ENCODE peak calls at places on chromosomes 7 and 10, in seven cellular contexts. One of them, this sample, is unnamed.
A peak's percentile ranks its signal among the peaks of the same experiment; 100 is the strongest.

GRCh38 chr7:23418046-23418445 is 52.2 kb downstream of the IGF2BP3 start:
- DNase-seq in cardiac fibroblast: peak; percentile 71
- DNase-seq in kidney epithelial cell: peak; percentile 42
- DNase-seq in upper lobe of right lung: no peak
- DNase-seq in body of pancreas: no peak
- DNase-seq in tibial artery: no peak
- DNase-seq in astrocyte: peak; percentile 39
- DNase-seq in this sample: peak; percentile 51

GRCh38 chr7:74087791-74088453 is 4.3 kb downstream of the LIMK1 start:
- DNase-seq in cardiac fibroblast: no peak
- DNase-seq in kidney epithelial cell: no peak
- DNase-seq in upper lobe of right lung: no peak
- DNase-seq in body of pancreas: no peak
- DNase-seq in tibial artery: no peak
- DNase-seq in astrocyte: no peak
- DNase-seq in this sample: no peak

GRCh38 chr10:100744980-100745881 is at the start of gene PAX2:
- DNase-seq in cardiac fibroblast: no peak
- DNase-seq in kidney epithelial cell: peak; percentile 67
- DNase-seq in upper lobe of right lung: no peak
- DNase-seq in body of pancreas: no peak
- DNase-seq in tibial artery: no peak
- DNase-seq in astrocyte: no peak
- DNase-seq in this sample: no peak

GRCh38 chr10:104197364-104197763 is 34.8 kb downstream of the CFAP43 start:
- DNase-seq in cardiac fibroblast: no peak
- DNase-seq in kidney epithelial cell: peak; percentile 12
- DNase-seq in upper lobe of right lung: no peak
- DNase-seq in body of pancreas: no peak
- DNase-seq in tibial artery: no peak
- DNase-seq in astrocyte: no peak
- DNase-seq in this sample: no peak

GRCh38 chr7:2062648-2063047 is 170.1 kb downstream of the MAD1L1 start:
- DNase-seq in cardiac fibroblast: no peak
- DNase-seq in kidney epithelial cell: no peak
- DNase-seq in upper lobe of right lung: no peak
- DNase-seq in body of pancreas: no peak
- DNase-seq in tibial artery: no peak
- DNase-seq in astrocyte: no peak
- DNase-seq in this sample: no peak

GRCh38 chr7:48312151-48312550 is 140.9 kb downstream of the ABCA13 start:
- DNase-seq in cardiac fibroblast: peak; percentile 1
- DNase-seq in kidney epithelial cell: no peak
- DNase-seq in upper lobe of right lung: no peak
- DNase-seq in body of pancreas: no peak
- DNase-seq in tibial artery: no peak
- DNase-seq in astrocyte: no peak
- DNase-seq in this sample: no peak

GRCh38 chr7:410395-410910 is 109.2 kb downstream of the PDGFA start:
- DNase-seq in cardiac fibroblast: no peak
- DNase-seq in kidney epithelial cell: no peak
- DNase-seq in upper lobe of right lung: no peak
- DNase-seq in body of pancreas: peak; percentile 4
- DNase-seq in tibial artery: peak; percentile 46
- DNase-seq in astrocyte: no peak
- DNase-seq in this sample: no peak

GRCh38 chr10:7915923-7916322 is 97.6 kb downstream of the TAF3 start:
- DNase-seq in cardiac fibroblast: peak; percentile 39
- DNase-seq in kidney epithelial cell: no peak
- DNase-seq in upper lobe of right lung: no peak
- DNase-seq in body of pancreas: no peak
- DNase-seq in tibial artery: no peak
- DNase-seq in astrocyte: peak; percentile 74
- DNase-seq in this sample: peak; percentile 62

GRCh38 chr7:114630186-114630824 is 215.7 kb downstream of the FOXP2 start:
- DNase-seq in cardiac fibroblast: no peak
- DNase-seq in kidney epithelial cell: no peak
- DNase-seq in upper lobe of right lung: no peak
- DNase-seq in body of pancreas: no peak
- DNase-seq in tibial artery: no peak
- DNase-seq in astrocyte: no peak
- DNase-seq in this sample: no peak

GRCh38 chr7:127056202-127056601 is 196.5 kb downstream of the GRM8 start:
- DNase-seq in cardiac fibroblast: no peak
- DNase-seq in kidney epithelial cell: no peak
- DNase-seq in upper lobe of right lung: no peak
- DNase-seq in body of pancreas: peak; percentile 20
- DNase-seq in tibial artery: no peak
- DNase-seq in astrocyte: no peak
- DNase-seq in this sample: no peak

GRCh38 chr7:149460493-149461330 is at the start of gene ZNF777:
- DNase-seq in cardiac fibroblast: peak; percentile 91
- DNase-seq in kidney epithelial cell: peak; percentile 61
- DNase-seq in upper lobe of right lung: peak; percentile 91
- DNase-seq in body of pancreas: peak; percentile 89
- DNase-seq in tibial artery: peak; percentile 88
- DNase-seq in astrocyte: peak; percentile 78
- DNase-seq in this sample: peak; percentile 87

GRCh38 chr10:75057680-75058079 is 53.8 kb upstream of the SAMD8 start:
- DNase-seq in cardiac fibroblast: no peak
- DNase-seq in kidney epithelial cell: no peak
- DNase-seq in upper lobe of right lung: no peak
- DNase-seq in body of pancreas: no peak
- DNase-seq in tibial artery: no peak
- DNase-seq in astrocyte: no peak
- DNase-seq in this sample: no peak
- H3K4me3 ChIP-seq in cardiac fibroblast: no peak overlapping the region
- H3K4me3 ChIP-seq in kidney epithelial cell: no peak overlapping the region
- H3K4me3 ChIP-seq in upper lobe of right lung: no peak overlapping the region
- H3K4me3 ChIP-seq in body of pancreas: no peak overlapping the region
- H3K4me3 ChIP-seq in tibial artery: no peak overlapping the region
- H3K4me3 ChIP-seq in astrocyte: no peak overlapping the region
- H3K4me3 ChIP-seq in this sample: no peak overlapping the region

DNA sequence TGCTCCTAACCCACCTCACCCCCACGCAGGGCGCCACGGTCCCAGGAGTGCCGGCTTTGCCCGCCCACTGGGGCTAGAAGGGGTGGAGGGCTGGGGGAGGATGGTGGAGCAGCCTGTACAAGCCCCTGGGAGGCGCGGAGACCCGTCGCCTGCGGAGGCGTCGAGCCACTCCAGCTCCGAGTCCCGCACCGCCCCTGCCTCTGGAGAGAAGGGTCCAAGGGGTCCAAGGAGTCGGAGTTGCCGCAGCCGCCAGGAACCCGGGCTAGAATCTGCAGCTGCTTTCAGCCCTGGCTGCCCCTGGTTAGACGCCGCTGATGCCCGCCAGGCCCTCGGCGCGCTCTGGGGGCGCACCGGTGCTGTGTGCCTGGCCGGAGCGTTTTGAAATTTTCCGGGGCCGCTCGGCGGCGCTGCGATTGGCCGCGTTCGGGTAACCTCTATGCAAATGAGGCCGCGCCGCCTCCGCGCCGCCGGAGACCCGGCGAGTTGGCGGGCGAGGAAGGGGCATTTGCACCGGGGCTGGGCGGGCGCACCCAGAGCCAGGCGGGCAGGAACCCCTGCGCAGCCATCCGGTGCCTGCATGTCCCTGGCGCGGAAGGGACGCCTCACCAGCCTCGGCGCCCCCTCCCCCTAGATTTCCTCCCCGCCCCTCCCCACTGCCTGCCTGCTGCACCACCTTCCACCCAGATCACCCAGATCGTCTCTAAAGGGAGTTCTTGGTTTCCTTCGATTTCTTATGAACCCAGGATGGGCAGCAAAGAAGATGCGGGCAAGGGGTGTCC is at the start of gene HMX2:
- DNase-seq in cardiac fibroblast: no peak
- DNase-seq in kidney epithelial cell: no peak
- DNase-seq in upper lobe of right lung: no peak
- DNase-seq in body of pancreas: no peak
- DNase-seq in tibial artery: no peak
- DNase-seq in astrocyte: no peak
- DNase-seq in this sample: no peak
- TF ChIP-seq CTCF in cardiac fibroblast: no peak
- TF ChIP-seq CTCF in kidney epithelial cell: no peak
- TF ChIP-seq CTCF in upper lobe of right lung: no peak
- TF ChIP-seq CTCF in body of pancreas: no peak
- TF ChIP-seq CTCF in tibial artery: no peak
- TF ChIP-seq CTCF in astrocyte: no peak
- TF ChIP-seq CTCF in this sample: no peak

GRCh38 chr10:12823361-12823760 is 178.2 kb downstream of the CCDC3 start:
- DNase-seq in cardiac fibroblast: no peak
- DNase-seq in kidney epithelial cell: no peak
- DNase-seq in upper lobe of right lung: no peak
- DNase-seq in body of pancreas: no peak
- DNase-seq in tibial artery: no peak
- DNase-seq in astrocyte: no peak
- DNase-seq in this sample: no peak
- H3K4me3 ChIP-seq in cardiac fibroblast: no peak overlapping the region
- H3K4me3 ChIP-seq in kidney epithelial cell: no peak overlapping the region
- H3K4me3 ChIP-seq in upper lobe of right lung: no peak overlapping the region
- H3K4me3 ChIP-seq in body of pancreas: no peak overlapping the region
- H3K4me3 ChIP-seq in tibial artery: no peak overlapping the region
- H3K4me3 ChIP-seq in astrocyte: no peak overlapping the region
- H3K4me3 ChIP-seq in this sample: no peak overlapping the region

DNA sequence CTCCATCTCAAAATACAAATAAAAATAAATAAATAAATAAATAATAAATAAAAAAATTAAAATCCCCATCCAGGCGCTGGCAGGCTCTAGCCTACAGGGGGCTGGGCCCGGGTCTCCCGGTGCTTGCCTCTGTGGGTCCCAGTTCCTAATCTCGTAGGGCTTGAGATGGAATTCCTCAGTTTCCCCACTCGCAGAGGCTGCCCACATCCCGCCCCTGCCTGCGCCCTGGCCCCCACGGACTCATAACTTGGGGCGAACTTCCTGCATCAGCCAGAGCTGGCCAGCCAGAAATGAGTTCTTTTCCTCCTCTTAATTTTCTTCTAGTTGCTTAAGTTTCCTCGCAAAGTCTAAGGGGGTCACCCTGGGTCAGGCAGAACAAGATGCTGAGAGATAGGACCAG is 22.0 kb upstream of the SRRM3 start:
- DNase-seq in cardiac fibroblast: no peak
- DNase-seq in kidney epithelial cell: no peak
- DNase-seq in upper lobe of right lung: no peak
- DNase-seq in body of pancreas: no peak
- DNase-seq in tibial artery: no peak
- DNase-seq in astrocyte: no peak
- DNase-seq in this sample: no peak
- TF ChIP-seq CTCF in cardiac fibroblast: no peak
- TF ChIP-seq CTCF in kidney epithelial cell: no peak
- TF ChIP-seq CTCF in upper lobe of right lung: no peak
- TF ChIP-seq CTCF in body of pancreas: no peak
- TF ChIP-seq CTCF in tibial artery: no peak
- TF ChIP-seq CTCF in astrocyte: no peak
- TF ChIP-seq CTCF in this sample: no peak

GRCh38 chr7:66376264-66376945 is 171.3 kb downstream of the TPST1 start:
- DNase-seq in cardiac fibroblast: no peak
- DNase-seq in kidney epithelial cell: no peak
- DNase-seq in upper lobe of right lung: no peak
- DNase-seq in body of pancreas: no peak
- DNase-seq in tibial artery: no peak
- DNase-seq in astrocyte: no peak
- DNase-seq in this sample: no peak
- H3K4me3 ChIP-seq in cardiac fibroblast: no peak overlapping the region
- H3K4me3 ChIP-seq in kidney epithelial cell: no peak overlapping the region
- H3K4me3 ChIP-seq in upper lobe of right lung: no peak overlapping the region
- H3K4me3 ChIP-seq in body of pancreas: no peak overlapping the region
- H3K4me3 ChIP-seq in tibial artery: no peak overlapping the region
- H3K4me3 ChIP-seq in astrocyte: no peak overlapping the region
- H3K4me3 ChIP-seq in this sample: no peak overlapping the region

This sample was measured in fibroblast of the aortic adventitia.